ENCODE peak calls at places on chromosomes 11 and 22, in seven cellular contexts. A, K, O, E, J, H and W are unnamed samples.

GRCh38 chr11:72676874-72677341 is 2.7 kb upstream of the PDE2A start:
- DNase-seq in A (no peak), K (peak), O (no peak), E (peak), J (peak), H (peak), W (no peak)

GRCh38 chr22:35838849-35839646 is 121.4 kb downstream of the APOL5 start:
- DNase-seq in A (no peak), K (no peak), O (no peak), E (no peak), J (no peak), H (peak), W (no peak)

GRCh38 chr11:91041626-91042025 is 818.8 kb upstream of the CHORDC1 start:
- DNase-seq in A (no peak), K (no peak), O (no peak), E (no peak), J (no peak), H (no peak), W (no peak)

GRCh38 chr11:92101845-92102244 is 122.8 kb upstream of the FAT3 start:
- DNase-seq in A (no peak), K (no peak), O (no peak), E (no peak), J (no peak), H (no peak), W (no peak)

GRCh38 chr22:43992331-43992821 is 31.7 kb upstream of the PARVB start:
- DNase-seq in A (no peak), K (no peak), O (no peak), E (no peak), J (no peak), H (peak), W (no peak)

GRCh38 chr22:30718938-30719337 is 24.3 kb downstream of the OSBP2 start:
- DNase-seq in A (no peak), K (no peak), O (no peak), E (no peak), J (no peak), H (no peak), W (no peak)

GRCh38 chr11:73995247-73995646 is 12.6 kb upstream of the UCP2 start:
- DNase-seq in A (no peak), K (no peak), O (no peak), E (no peak), J (no peak), H (no peak), W (no peak)

GRCh38 chr22:28479912-28480311 is 199.7 kb downstream of the TTC28 start:
- DNase-seq in A (no peak), K (no peak), O (no peak), E (no peak), J (no peak), H (no peak), W (no peak)

GRCh38 chr11:121456816-121457431 is 4.2 kb upstream of the SORL1-AS1 start:
- DNase-seq in A (no peak), K (no peak), O (no peak), E (no peak), J (no peak), H (no peak), W (no peak)

GRCh38 chr11:70580036-70580805 is 181.9 kb downstream of the CTTN start:
- DNase-seq in A (no peak), K (no peak), O (peak), E (no peak), J (no peak), H (no peak), W (no peak)

GRCh38 chr11:71447791-71448256 is 369 bp downstream of the DHCR7 start:
- DNase-seq in A (peak), K (peak), O (no peak), E (peak), J (peak), H (peak), W (no peak)

GRCh38 chr11:65425105-65425970 is 2.7 kb downstream of the NEAT1 start:
- DNase-seq in A (no peak), K (no peak), O (peak), E (no peak), J (no peak), H (peak), W (no peak)

GRCh38 chr11:110793556-110793955 is 81.3 kb upstream of the ARHGAP20 start:
- DNase-seq in A (no peak), K (no peak), O (no peak), E (no peak), J (no peak), H (no peak), W (no peak)

GRCh38 chr11:100625041-100625440 is 62.0 kb upstream of the ARHGAP42 start:
- DNase-seq in A (no peak), K (no peak), O (no peak), E (no peak), J (no peak), H (peak), W (no peak)

GRCh38 chr22:29072979-29073617 is at the start of gene KREMEN1:
- DNase-seq in A (no peak), K (no peak), O (no peak), E (no peak), J (no peak), H (no peak), W (no peak)

GRCh38 chr11:10307411-10308207 is 2.7 kb downstream of the ADM start:
- DNase-seq in A (peak), K (peak), O (peak), E (peak), J (peak), H (peak), W (no peak)

GRCh38 chr11:131889760-131890620 is 519.6 kb downstream of the NTM start:
- DNase-seq in A (no peak), K (no peak), O (no peak), E (no peak), J (no peak), H (peak), W (no peak)

GRCh38 chr11:44036811-44037657 is 10.7 kb upstream of the ACCSL start:
- DNase-seq in A (no peak), K (peak), O (peak), E (peak), J (no peak), H (peak), W (no peak)

GRCh38 chr11:70507466-70508230 is 109.3 kb downstream of the CTTN start:
- DNase-seq in A (no peak), K (no peak), O (no peak), E (no peak), J (no peak), H (no peak), W (no peak)

GRCh38 chr22:44193537-44193896 is 12.8 kb downstream of the PARVG start:
- DNase-seq in A (no peak), K (no peak), O (no peak), E (no peak), J (no peak), H (no peak), W (no peak)

GRCh38 chr11:102552447-102553200 is 22.1 kb upstream of the MMP7 start:
- DNase-seq in A (no peak), K (peak), O (no peak), E (peak), J (no peak), H (peak), W (no peak)

GRCh38 chr11:3120071-3120792 is 44.9 kb downstream of the OSBPL5 start:
- DNase-seq in A (no peak), K (no peak), O (peak), E (no peak), J (no peak), H (no peak), W (no peak)

GRCh38 chr11:72308226-72309073 is 64.5 kb upstream of the PHOX2A start:
- DNase-seq in A (no peak), K (no peak), O (no peak), E (no peak), J (no peak), H (peak), W (no peak)

GRCh38 chr22:27416553-27417427 is 384.8 kb downstream of the MN1 start:
- DNase-seq in A (no peak), K (peak), O (no peak), E (no peak), J (no peak), H (peak), W (no peak)

GRCh38 chr11:9831122-9831521 is 167.2 kb downstream of the SWAP70 start:
- DNase-seq in A (no peak), K (no peak), O (no peak), E (no peak), J (no peak), H (no peak), W (no peak)

GRCh38 chr11:19919050-19919561 is 206.5 kb downstream of the NAV2 start:
- DNase-seq in A (no peak), K (peak), O (no peak), E (peak), J (no peak), H (peak), W (no peak)